ENCODE peak calls at places on chromosomes 1 and 21, in four cellular contexts. Z is hepatocyte, M is H1, N is brain microvascular endothelial cell. J is an unnamed sample.

GRCh38 chr1:1796466-1796865 is 18.2 kb upstream of the NADK start:
- DNase-seq in Z (no peak), M (no peak), N (no peak), J (no peak)

GRCh38 chr1:245809361-245809760 is 654.6 kb downstream of the KIF26B start:
- DNase-seq in Z (no peak), M (no peak), N (no peak), J (no peak)

GRCh38 chr21:43603641-43604504 is 55.4 kb downstream of the HSF2BP start:
- DNase-seq in Z (no peak), M (no peak), N (peak), J (no peak)

GRCh38 chr1:69475021-69475420 is 92.7 kb upstream of the LRRC7 start:
- DNase-seq in Z (no peak), M (no peak), N (no peak), J (no peak)

GRCh38 chr1:48495166-48495565 is 23.2 kb upstream of the SPATA6 start:
- DNase-seq in Z (no peak), M (no peak), N (no peak), J (no peak)

GRCh38 chr1:22105611-22106207 is 37.2 kb downstream of the WNT4 start:
- DNase-seq in Z (peak), M (no peak), N (peak), J (no peak)

GRCh38 chr1:65175171-65176070 is 27.4 kb downstream of the AK4 start:
- DNase-seq in Z (no peak), M (no peak), N (peak), J (no peak)

GRCh38 chr21:45923146-45923545 is 58.4 kb upstream of the COL6A1 start:
- DNase-seq in Z (peak), M (peak), N (peak), J (peak)

GRCh38 chr1:53959664-53960250 is 13.6 kb downstream of the LRRC42 start:
- DNase-seq in Z (no peak), M (no peak), N (no peak), J (no peak)

GRCh38 chr1:16402742-16403141 is 34.5 kb downstream of the SPATA21 start:
- DNase-seq in Z (no peak), M (no peak), N (no peak), J (no peak)

GRCh38 chr1:89407355-89407754 is 43.5 kb downstream of the GBP6 start:
- DNase-seq in Z (no peak), M (no peak), N (no peak), J (no peak)

GRCh38 chr21:33238565-33239255 is 9.0 kb downstream of the IFNAR2 start:
- DNase-seq in Z (no peak), M (no peak), N (no peak), J (no peak)

GRCh38 chr21:33236799-33237198 is 7.1 kb downstream of the IFNAR2 start:
- DNase-seq in Z (no peak), M (no peak), N (no peak), J (no peak)

GRCh38 chr21:33237446-33237845 is 7.7 kb downstream of the IFNAR2 start:
- DNase-seq in Z (no peak), M (no peak), N (no peak), J (no peak)

GRCh38 chr21:33236013-33236686 is 6.4 kb downstream of the IFNAR2 start:
- DNase-seq in Z (no peak), M (no peak), N (no peak), J (no peak)

GRCh38 chr21:33238146-33238545 is 8.4 kb downstream of the IFNAR2 start:
- DNase-seq in Z (no peak), M (no peak), N (no peak), J (no peak)
- H3K4me3 ChIP-seq in Z (no peak), M (no peak), N (no peak), J (no peak)

GRCh38 chr21:17981060-17981459 is 161.9 kb upstream of the C21orf91 start:
- DNase-seq in Z (no peak), M (no peak), N (no peak), J (no peak)
- H3K27ac ChIP-seq in Z (no peak), M (no peak), N (no peak), J (no peak)

DNA sequence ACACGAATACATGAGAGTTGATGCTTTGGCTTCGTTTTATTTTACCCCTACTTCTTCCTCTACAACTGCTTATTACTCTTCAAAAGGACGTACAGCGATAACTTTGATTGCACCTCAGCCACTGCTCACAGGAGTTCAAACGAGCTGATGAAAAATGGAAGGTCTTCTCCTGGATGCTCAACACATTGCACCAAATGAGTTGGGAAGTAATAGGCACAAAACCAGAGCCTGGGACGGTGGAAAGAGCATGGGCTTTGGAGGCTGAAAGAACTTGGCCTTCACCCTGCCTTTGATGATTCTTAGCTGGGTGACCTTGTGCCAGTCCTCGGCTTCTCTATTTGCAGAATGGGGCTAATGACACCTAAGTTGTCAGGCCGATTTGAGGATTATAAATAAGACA is 4.8 kb downstream of the CD53 start:
- DNase-seq in Z (no peak), M (no peak), N (no peak), J (no peak)
- H3K4me3 ChIP-seq in Z (no peak), M (no peak), N (no peak), J (peak)

DNA sequence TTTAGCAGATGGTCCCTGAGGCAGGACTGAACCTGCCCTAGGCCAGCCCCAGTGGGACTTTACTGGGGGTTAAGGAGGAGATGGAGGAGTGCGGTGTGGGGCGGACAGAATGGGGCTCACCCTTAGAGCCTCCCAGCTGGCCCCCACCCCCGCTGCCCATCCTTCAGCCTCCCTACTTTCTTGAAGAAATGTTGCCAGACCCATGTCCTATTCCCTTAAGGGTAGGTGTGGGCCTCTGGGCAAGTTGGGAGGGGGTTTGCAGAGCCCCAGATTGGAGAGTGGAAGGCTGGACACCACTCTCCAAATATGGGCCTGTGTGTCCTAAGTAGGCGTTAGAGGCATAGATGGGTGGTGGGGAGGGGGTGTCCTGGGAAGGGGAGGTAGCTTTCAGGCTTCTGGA is 19.2 kb upstream of the EPS8L3 start:
- DNase-seq in Z (no peak), M (no peak), N (no peak), J (peak)
- H3K27ac ChIP-seq in Z (no peak), M (no peak), N (no peak), J (no peak)

DNA sequence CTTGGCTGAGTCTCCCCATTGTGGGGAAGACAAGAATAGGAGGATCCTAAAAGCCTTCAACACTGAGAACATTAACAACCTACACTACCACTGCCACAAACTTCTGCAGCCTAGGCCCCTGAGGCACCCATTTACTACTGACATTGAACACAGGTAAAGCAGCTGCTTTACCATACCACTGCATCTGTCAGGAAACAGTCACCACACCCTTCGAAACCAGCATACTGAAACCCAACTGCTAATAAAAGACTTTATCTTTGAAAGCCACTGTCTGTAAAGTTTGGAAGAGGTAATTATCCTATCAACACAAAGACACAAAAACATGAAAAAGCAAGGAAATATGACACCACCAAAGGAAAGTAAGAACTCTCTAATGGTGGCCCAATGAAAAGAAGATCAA is 7.4 kb downstream of the IFNAR1 start:
- DNase-seq in Z (no peak), M (no peak), N (no peak), J (no peak)
- H3K4me3 ChIP-seq in Z (no peak), M (no peak), N (no peak), J (no peak)

GRCh38 chr1:192527950-192528349 is 47.6 kb upstream of the RGS1 start:
- DNase-seq in Z (no peak), M (no peak), N (no peak), J (no peak)

GRCh38 chr1:192530254-192530653 is 45.3 kb upstream of the RGS1 start:
- DNase-seq in Z (no peak), M (no peak), N (no peak), J (no peak)

GRCh38 chr1:192524223-192524622 is 51.4 kb upstream of the RGS1 start:
- DNase-seq in Z (no peak), M (no peak), N (no peak), J (no peak)

GRCh38 chr1:192529811-192530210 is 45.8 kb upstream of the RGS1 start:
- DNase-seq in Z (no peak), M (no peak), N (no peak), J (no peak)

GRCh38 chr1:192529031-192529755 is 46.4 kb upstream of the RGS1 start:
- DNase-seq in Z (no peak), M (no peak), N (no peak), J (no peak)
- H3K27ac ChIP-seq in Z (peak), M (no peak), N (no peak), J (no peak)

GRCh38 chr1:171988243-171988642 is 146.9 kb downstream of the DNM3 start:
- DNase-seq in Z (no peak), M (no peak), N (no peak), J (no peak)
- H3K4me3 ChIP-seq in Z (no peak), M (no peak), N (no peak), J (no peak)

GRCh38 chr1:88104234-88104633 is 579.8 kb upstream of the PKN2 start:
- DNase-seq in Z (no peak), M (no peak), N (no peak), J (no peak)

DNA sequence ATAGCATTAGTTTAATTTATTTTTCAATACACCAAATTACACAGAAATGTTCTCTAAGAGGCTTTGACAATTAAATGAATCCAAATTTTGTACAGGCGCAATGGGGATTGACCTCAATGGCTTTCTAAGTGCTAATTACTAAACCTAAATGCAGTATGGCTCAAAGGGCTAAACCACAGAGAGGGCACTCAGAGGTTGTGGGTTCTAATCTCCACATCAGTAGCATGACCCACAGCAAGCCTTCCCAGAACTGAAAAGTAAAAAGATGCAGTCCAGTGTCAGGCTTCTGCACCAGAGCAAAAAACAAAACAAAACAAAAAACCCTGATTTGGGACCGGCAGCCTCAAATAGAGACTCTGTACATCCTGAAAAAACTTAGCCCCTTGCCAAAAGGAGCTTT is 579.2 kb upstream of the PKN2 start:
- DNase-seq in Z (no peak), M (no peak), N (no peak), J (no peak)
- H3K27ac ChIP-seq in Z (no peak), M (no peak), N (no peak), J (no peak)

J was measured in spleen.